ENCODE peak calls at places on chromosomes 5 and 9, in five cellular contexts. One of them, this sample, is unnamed.

GRCh38 chr5:176373100-176373818 is 8.0 kb downstream of the ARL10 start:
- DNase-seq in naive thymus-derived CD8-positive, alpha-beta T cell: no peak
- DNase-seq in EL: no peak
- DNase-seq in activated CD8-positive, alpha-beta memory T cell treated with anti-CD3 and anti-CD28 coated beads, Interleukin-2, amount 10 ng/mL, durations not matched to agents 7 days and 5 days: no peak
- DNase-seq in activated CD4-positive, alpha-beta T cell treated with anti-CD3 and anti-CD28 coated beads, Interleukin-2, amount 50 U/mL, for 1 hour: no peak
- DNase-seq in this sample: peak

GRCh38 chr9:5529683-5530221 is 19.4 kb downstream of the PDCD1LG2 start:
- DNase-seq in naive thymus-derived CD8-positive, alpha-beta T cell: no peak
- DNase-seq in EL: no peak
- DNase-seq in activated CD8-positive, alpha-beta memory T cell treated with anti-CD3 and anti-CD28 coated beads, Interleukin-2, amount 10 ng/mL, durations not matched to agents 7 days and 5 days: no peak
- DNase-seq in activated CD4-positive, alpha-beta T cell treated with anti-CD3 and anti-CD28 coated beads, Interleukin-2, amount 50 U/mL, for 1 hour: no peak
- DNase-seq in this sample: no peak

GRCh38 chr5:176389114-176389768 is 690 bp downstream of the HIGD2A start:
- DNase-seq in naive thymus-derived CD8-positive, alpha-beta T cell: no peak
- DNase-seq in EL: no peak
- DNase-seq in activated CD8-positive, alpha-beta memory T cell treated with anti-CD3 and anti-CD28 coated beads, Interleukin-2, amount 10 ng/mL, durations not matched to agents 7 days and 5 days: no peak
- DNase-seq in activated CD4-positive, alpha-beta T cell treated with anti-CD3 and anti-CD28 coated beads, Interleukin-2, amount 50 U/mL, for 1 hour: no peak
- DNase-seq in this sample: no peak

GRCh38 chr9:134736791-134737489 is 95.3 kb downstream of the COL5A1 start:
- DNase-seq in naive thymus-derived CD8-positive, alpha-beta T cell: no peak
- DNase-seq in EL: no peak
- DNase-seq in activated CD8-positive, alpha-beta memory T cell treated with anti-CD3 and anti-CD28 coated beads, Interleukin-2, amount 10 ng/mL, durations not matched to agents 7 days and 5 days: no peak
- DNase-seq in activated CD4-positive, alpha-beta T cell treated with anti-CD3 and anti-CD28 coated beads, Interleukin-2, amount 50 U/mL, for 1 hour: no peak
- DNase-seq in this sample: no peak

GRCh38 chr9:132946216-132946615 is 1.8 kb upstream of the TSC1 start:
- DNase-seq in naive thymus-derived CD8-positive, alpha-beta T cell: no peak
- DNase-seq in EL: peak
- DNase-seq in activated CD8-positive, alpha-beta memory T cell treated with anti-CD3 and anti-CD28 coated beads, Interleukin-2, amount 10 ng/mL, durations not matched to agents 7 days and 5 days: no peak
- DNase-seq in activated CD4-positive, alpha-beta T cell treated with anti-CD3 and anti-CD28 coated beads, Interleukin-2, amount 50 U/mL, for 1 hour: no peak
- DNase-seq in this sample: no peak

GRCh38 chr9:18473551-18474279 is at the start of gene ADAMTSL1:
- DNase-seq in naive thymus-derived CD8-positive, alpha-beta T cell: no peak
- DNase-seq in EL: peak
- DNase-seq in activated CD8-positive, alpha-beta memory T cell treated with anti-CD3 and anti-CD28 coated beads, Interleukin-2, amount 10 ng/mL, durations not matched to agents 7 days and 5 days: no peak
- DNase-seq in activated CD4-positive, alpha-beta T cell treated with anti-CD3 and anti-CD28 coated beads, Interleukin-2, amount 50 U/mL, for 1 hour: no peak
- DNase-seq in this sample: peak

GRCh38 chr9:107489687-107490605 is at the start of gene KLF4:
- DNase-seq in naive thymus-derived CD8-positive, alpha-beta T cell: no peak
- DNase-seq in EL: peak
- DNase-seq in activated CD8-positive, alpha-beta memory T cell treated with anti-CD3 and anti-CD28 coated beads, Interleukin-2, amount 10 ng/mL, durations not matched to agents 7 days and 5 days: peak
- DNase-seq in activated CD4-positive, alpha-beta T cell treated with anti-CD3 and anti-CD28 coated beads, Interleukin-2, amount 50 U/mL, for 1 hour: peak
- DNase-seq in this sample: peak

GRCh38 chr5:98372351-98372750 is 401.1 kb upstream of the RGMB start:
- DNase-seq in naive thymus-derived CD8-positive, alpha-beta T cell: no peak
- DNase-seq in EL: no peak
- DNase-seq in activated CD8-positive, alpha-beta memory T cell treated with anti-CD3 and anti-CD28 coated beads, Interleukin-2, amount 10 ng/mL, durations not matched to agents 7 days and 5 days: no peak
- DNase-seq in activated CD4-positive, alpha-beta T cell treated with anti-CD3 and anti-CD28 coated beads, Interleukin-2, amount 50 U/mL, for 1 hour: no peak
- DNase-seq in this sample: no peak

GRCh38 chr5:181241393-181241975 is 2.2 kb downstream of the RACK1 start:
- DNase-seq in naive thymus-derived CD8-positive, alpha-beta T cell: no peak
- DNase-seq in EL: peak
- DNase-seq in activated CD8-positive, alpha-beta memory T cell treated with anti-CD3 and anti-CD28 coated beads, Interleukin-2, amount 10 ng/mL, durations not matched to agents 7 days and 5 days: peak
- DNase-seq in activated CD4-positive, alpha-beta T cell treated with anti-CD3 and anti-CD28 coated beads, Interleukin-2, amount 50 U/mL, for 1 hour: peak
- DNase-seq in this sample: no peak

GRCh38 chr9:83981126-83981871 is 694 bp downstream of the RMI1 start:
- DNase-seq in naive thymus-derived CD8-positive, alpha-beta T cell: no peak
- DNase-seq in EL: peak
- DNase-seq in activated CD8-positive, alpha-beta memory T cell treated with anti-CD3 and anti-CD28 coated beads, Interleukin-2, amount 10 ng/mL, durations not matched to agents 7 days and 5 days: peak
- DNase-seq in activated CD4-positive, alpha-beta T cell treated with anti-CD3 and anti-CD28 coated beads, Interleukin-2, amount 50 U/mL, for 1 hour: no peak
- DNase-seq in this sample: peak

GRCh38 chr9:14275331-14275730 is 38.6 kb downstream of the NFIB start:
- DNase-seq in naive thymus-derived CD8-positive, alpha-beta T cell: no peak
- DNase-seq in EL: no peak
- DNase-seq in activated CD8-positive, alpha-beta memory T cell treated with anti-CD3 and anti-CD28 coated beads, Interleukin-2, amount 10 ng/mL, durations not matched to agents 7 days and 5 days: no peak
- DNase-seq in activated CD4-positive, alpha-beta T cell treated with anti-CD3 and anti-CD28 coated beads, Interleukin-2, amount 50 U/mL, for 1 hour: no peak
- DNase-seq in this sample: no peak

GRCh38 chr5:109076741-109077140 is 329.0 kb downstream of the FER start:
- DNase-seq in naive thymus-derived CD8-positive, alpha-beta T cell: no peak
- DNase-seq in EL: no peak
- DNase-seq in activated CD8-positive, alpha-beta memory T cell treated with anti-CD3 and anti-CD28 coated beads, Interleukin-2, amount 10 ng/mL, durations not matched to agents 7 days and 5 days: no peak
- DNase-seq in activated CD4-positive, alpha-beta T cell treated with anti-CD3 and anti-CD28 coated beads, Interleukin-2, amount 50 U/mL, for 1 hour: no peak
- DNase-seq in this sample: no peak

GRCh38 chr9:124659099-124659659 is 111.9 kb downstream of the NR6A1 start:
- DNase-seq in naive thymus-derived CD8-positive, alpha-beta T cell: peak
- DNase-seq in EL: peak
- DNase-seq in activated CD8-positive, alpha-beta memory T cell treated with anti-CD3 and anti-CD28 coated beads, Interleukin-2, amount 10 ng/mL, durations not matched to agents 7 days and 5 days: peak
- DNase-seq in activated CD4-positive, alpha-beta T cell treated with anti-CD3 and anti-CD28 coated beads, Interleukin-2, amount 50 U/mL, for 1 hour: peak
- DNase-seq in this sample: peak

GRCh38 chr9:94860678-94861588 is 134.4 kb downstream of the AOPEP start:
- DNase-seq in naive thymus-derived CD8-positive, alpha-beta T cell: peak
- DNase-seq in EL: peak
- DNase-seq in activated CD8-positive, alpha-beta memory T cell treated with anti-CD3 and anti-CD28 coated beads, Interleukin-2, amount 10 ng/mL, durations not matched to agents 7 days and 5 days: peak
- DNase-seq in activated CD4-positive, alpha-beta T cell treated with anti-CD3 and anti-CD28 coated beads, Interleukin-2, amount 50 U/mL, for 1 hour: peak
- DNase-seq in this sample: no peak

GRCh38 chr5:139417214-139417613 is 13.3 kb upstream of the SPATA24 start:
- DNase-seq in naive thymus-derived CD8-positive, alpha-beta T cell: no peak
- DNase-seq in EL: no peak
- DNase-seq in activated CD8-positive, alpha-beta memory T cell treated with anti-CD3 and anti-CD28 coated beads, Interleukin-2, amount 10 ng/mL, durations not matched to agents 7 days and 5 days: no peak
- DNase-seq in activated CD4-positive, alpha-beta T cell treated with anti-CD3 and anti-CD28 coated beads, Interleukin-2, amount 50 U/mL, for 1 hour: no peak
- DNase-seq in this sample: no peak

GRCh38 chr5:35852084-35852734 is 4.5 kb upstream of the IL7R start:
- DNase-seq in naive thymus-derived CD8-positive, alpha-beta T cell: no peak
- DNase-seq in EL: peak
- DNase-seq in activated CD8-positive, alpha-beta memory T cell treated with anti-CD3 and anti-CD28 coated beads, Interleukin-2, amount 10 ng/mL, durations not matched to agents 7 days and 5 days: peak
- DNase-seq in activated CD4-positive, alpha-beta T cell treated with anti-CD3 and anti-CD28 coated beads, Interleukin-2, amount 50 U/mL, for 1 hour: no peak
- DNase-seq in this sample: peak

GRCh38 chr9:36874921-36875320 is 159.1 kb downstream of the PAX5 start:
- DNase-seq in naive thymus-derived CD8-positive, alpha-beta T cell: no peak
- DNase-seq in EL: peak
- DNase-seq in activated CD8-positive, alpha-beta memory T cell treated with anti-CD3 and anti-CD28 coated beads, Interleukin-2, amount 10 ng/mL, durations not matched to agents 7 days and 5 days: no peak
- DNase-seq in activated CD4-positive, alpha-beta T cell treated with anti-CD3 and anti-CD28 coated beads, Interleukin-2, amount 50 U/mL, for 1 hour: no peak
- DNase-seq in this sample: no peak

GRCh38 chr9:101138516-101138915 is 110.0 kb downstream of the PLPPR1 start:
- DNase-seq in naive thymus-derived CD8-positive, alpha-beta T cell: no peak
- DNase-seq in EL: no peak
- DNase-seq in activated CD8-positive, alpha-beta memory T cell treated with anti-CD3 and anti-CD28 coated beads, Interleukin-2, amount 10 ng/mL, durations not matched to agents 7 days and 5 days: no peak
- DNase-seq in activated CD4-positive, alpha-beta T cell treated with anti-CD3 and anti-CD28 coated beads, Interleukin-2, amount 50 U/mL, for 1 hour: no peak
- DNase-seq in this sample: no peak

GRCh38 chr5:4700082-4700481 is 440.0 kb upstream of the ADAMTS16 start:
- DNase-seq in naive thymus-derived CD8-positive, alpha-beta T cell: no peak
- DNase-seq in EL: no peak
- DNase-seq in activated CD8-positive, alpha-beta memory T cell treated with anti-CD3 and anti-CD28 coated beads, Interleukin-2, amount 10 ng/mL, durations not matched to agents 7 days and 5 days: no peak
- DNase-seq in activated CD4-positive, alpha-beta T cell treated with anti-CD3 and anti-CD28 coated beads, Interleukin-2, amount 50 U/mL, for 1 hour: no peak
- DNase-seq in this sample: peak

GRCh38 chr5:159909126-159909525 is 7.2 kb upstream of the ADRA1B start:
- DNase-seq in naive thymus-derived CD8-positive, alpha-beta T cell: no peak
- DNase-seq in EL: no peak
- DNase-seq in activated CD8-positive, alpha-beta memory T cell treated with anti-CD3 and anti-CD28 coated beads, Interleukin-2, amount 10 ng/mL, durations not matched to agents 7 days and 5 days: no peak
- DNase-seq in activated CD4-positive, alpha-beta T cell treated with anti-CD3 and anti-CD28 coated beads, Interleukin-2, amount 50 U/mL, for 1 hour: no peak
- DNase-seq in this sample: no peak

GRCh38 chr5:151742870-151743294 is 15.5 kb downstream of the ATOX1 start:
- DNase-seq in naive thymus-derived CD8-positive, alpha-beta T cell: no peak
- DNase-seq in EL: peak
- DNase-seq in activated CD8-positive, alpha-beta memory T cell treated with anti-CD3 and anti-CD28 coated beads, Interleukin-2, amount 10 ng/mL, durations not matched to agents 7 days and 5 days: no peak
- DNase-seq in activated CD4-positive, alpha-beta T cell treated with anti-CD3 and anti-CD28 coated beads, Interleukin-2, amount 50 U/mL, for 1 hour: no peak
- DNase-seq in this sample: peak

GRCh38 chr5:62315376-62316049 is 9.5 kb downstream of the KIF2A start:
- DNase-seq in naive thymus-derived CD8-positive, alpha-beta T cell: no peak
- DNase-seq in EL: peak
- DNase-seq in activated CD8-positive, alpha-beta memory T cell treated with anti-CD3 and anti-CD28 coated beads, Interleukin-2, amount 10 ng/mL, durations not matched to agents 7 days and 5 days: no peak
- DNase-seq in activated CD4-positive, alpha-beta T cell treated with anti-CD3 and anti-CD28 coated beads, Interleukin-2, amount 50 U/mL, for 1 hour: no peak
- DNase-seq in this sample: no peak

This sample was measured in testis.